ENCODE peak calls at places on chromosomes 6 and 20, in ten cellular contexts. One of them, this sample, is unnamed.

GRCh38 chr6:28648878-28649375 is 123.2 kb downstream of the GPX5 start:
- DNase-seq in NCI-H1105: no peak
- DNase-seq in AG09309: no peak
- DNase-seq in effector CD4-positive, alpha-beta T cell: no peak
- DNase-seq in activated CD4-positive, alpha-beta memory T cell treated with anti-CD3 and anti-CD28 coated beads, Interleukin-2, amount 10 ng/mL, durations not matched to agents 7 days and 5 days: no peak
- DNase-seq in ovary: no peak
- DNase-seq in mucosa of gallbladder: no peak
- DNase-seq in activated naive CD8-positive, alpha-beta T cell treated with anti-CD3 and anti-CD28 coated beads, Interleukin-2, amount 50 U/mL, for 24 hours: no peak
- DNase-seq in WTC11: no peak
- DNase-seq in WERI-Rb-1: no peak
- DNase-seq in this sample: peak

GRCh38 chr6:136014454-136015421 is 163.2 kb downstream of the PDE7B start:
- DNase-seq in WERI-Rb-1: no peak
- DNase-seq in effector CD4-positive, alpha-beta T cell: no peak
- DNase-seq in mucosa of gallbladder: no peak
- DNase-seq in ovary: peak
- DNase-seq in activated CD4-positive, alpha-beta memory T cell treated with anti-CD3 and anti-CD28 coated beads, Interleukin-2, amount 10 ng/mL, durations not matched to agents 7 days and 5 days: no peak
- DNase-seq in activated naive CD8-positive, alpha-beta T cell treated with anti-CD3 and anti-CD28 coated beads, Interleukin-2, amount 50 U/mL, for 24 hours: no peak
- DNase-seq in NCI-H1105: no peak
- DNase-seq in AG09309: peak
- DNase-seq in WTC11: no peak
- DNase-seq in this sample: no peak

GRCh38 chr20:37990571-37991151 is 42.6 kb downstream of the TTI1 start:
- DNase-seq in NCI-H1105: no peak
- DNase-seq in effector CD4-positive, alpha-beta T cell: peak
- DNase-seq in activated CD4-positive, alpha-beta memory T cell treated with anti-CD3 and anti-CD28 coated beads, Interleukin-2, amount 10 ng/mL, durations not matched to agents 7 days and 5 days: peak
- DNase-seq in ovary: no peak
- DNase-seq in AG09309: no peak
- DNase-seq in mucosa of gallbladder: peak
- DNase-seq in WERI-Rb-1: peak
- DNase-seq in activated naive CD8-positive, alpha-beta T cell treated with anti-CD3 and anti-CD28 coated beads, Interleukin-2, amount 50 U/mL, for 24 hours: peak
- DNase-seq in WTC11: no peak
- DNase-seq in this sample: peak

GRCh38 chr6:54361188-54361587 is 52.9 kb downstream of the TINAG start:
- DNase-seq in NCI-H1105: no peak
- DNase-seq in AG09309: no peak
- DNase-seq in activated CD4-positive, alpha-beta memory T cell treated with anti-CD3 and anti-CD28 coated beads, Interleukin-2, amount 10 ng/mL, durations not matched to agents 7 days and 5 days: no peak
- DNase-seq in mucosa of gallbladder: no peak
- DNase-seq in WERI-Rb-1: no peak
- DNase-seq in effector CD4-positive, alpha-beta T cell: no peak
- DNase-seq in WTC11: no peak
- DNase-seq in activated naive CD8-positive, alpha-beta T cell treated with anti-CD3 and anti-CD28 coated beads, Interleukin-2, amount 50 U/mL, for 24 hours: no peak
- DNase-seq in ovary: no peak
- DNase-seq in this sample: no peak

GRCh38 chr6:143940011-143940597 is 68.0 kb downstream of the PLAGL1 start:
- DNase-seq in activated CD4-positive, alpha-beta memory T cell treated with anti-CD3 and anti-CD28 coated beads, Interleukin-2, amount 10 ng/mL, durations not matched to agents 7 days and 5 days: peak
- DNase-seq in WERI-Rb-1: peak
- DNase-seq in NCI-H1105: peak
- DNase-seq in effector CD4-positive, alpha-beta T cell: peak
- DNase-seq in WTC11: peak
- DNase-seq in ovary: no peak
- DNase-seq in AG09309: peak
- DNase-seq in mucosa of gallbladder: peak
- DNase-seq in activated naive CD8-positive, alpha-beta T cell treated with anti-CD3 and anti-CD28 coated beads, Interleukin-2, amount 50 U/mL, for 24 hours: peak
- DNase-seq in this sample: peak

GRCh38 chr6:1696495-1696850 is 86.8 kb downstream of the FOXC1 start:
- DNase-seq in WTC11: no peak
- DNase-seq in activated CD4-positive, alpha-beta memory T cell treated with anti-CD3 and anti-CD28 coated beads, Interleukin-2, amount 10 ng/mL, durations not matched to agents 7 days and 5 days: no peak
- DNase-seq in effector CD4-positive, alpha-beta T cell: no peak
- DNase-seq in NCI-H1105: no peak
- DNase-seq in ovary: no peak
- DNase-seq in activated naive CD8-positive, alpha-beta T cell treated with anti-CD3 and anti-CD28 coated beads, Interleukin-2, amount 50 U/mL, for 24 hours: no peak
- DNase-seq in WERI-Rb-1: no peak
- DNase-seq in AG09309: no peak
- DNase-seq in mucosa of gallbladder: no peak
- DNase-seq in this sample: no peak

GRCh38 chr6:20661721-20662120 is 127.5 kb downstream of the CDKAL1 start:
- DNase-seq in WERI-Rb-1: no peak
- DNase-seq in WTC11: no peak
- DNase-seq in effector CD4-positive, alpha-beta T cell: no peak
- DNase-seq in NCI-H1105: peak
- DNase-seq in mucosa of gallbladder: no peak
- DNase-seq in AG09309: no peak
- DNase-seq in activated CD4-positive, alpha-beta memory T cell treated with anti-CD3 and anti-CD28 coated beads, Interleukin-2, amount 10 ng/mL, durations not matched to agents 7 days and 5 days: no peak
- DNase-seq in ovary: no peak
- DNase-seq in activated naive CD8-positive, alpha-beta T cell treated with anti-CD3 and anti-CD28 coated beads, Interleukin-2, amount 50 U/mL, for 24 hours: no peak
- DNase-seq in this sample: peak

GRCh38 chr20:38290829-38291581 is 13.0 kb upstream of the BPI start:
- DNase-seq in ovary: no peak
- DNase-seq in effector CD4-positive, alpha-beta T cell: no peak
- DNase-seq in AG09309: peak
- DNase-seq in activated CD4-positive, alpha-beta memory T cell treated with anti-CD3 and anti-CD28 coated beads, Interleukin-2, amount 10 ng/mL, durations not matched to agents 7 days and 5 days: no peak
- DNase-seq in WERI-Rb-1: peak
- DNase-seq in WTC11: peak
- DNase-seq in activated naive CD8-positive, alpha-beta T cell treated with anti-CD3 and anti-CD28 coated beads, Interleukin-2, amount 50 U/mL, for 24 hours: no peak
- DNase-seq in mucosa of gallbladder: no peak
- DNase-seq in NCI-H1105: no peak
- DNase-seq in this sample: no peak

GRCh38 chr6:79421707-79422484 is 115.3 kb downstream of the LCA5 start:
- DNase-seq in WTC11: no peak
- DNase-seq in NCI-H1105: peak
- DNase-seq in activated CD4-positive, alpha-beta memory T cell treated with anti-CD3 and anti-CD28 coated beads, Interleukin-2, amount 10 ng/mL, durations not matched to agents 7 days and 5 days: no peak
- DNase-seq in WERI-Rb-1: no peak
- DNase-seq in effector CD4-positive, alpha-beta T cell: no peak
- DNase-seq in AG09309: peak
- DNase-seq in activated naive CD8-positive, alpha-beta T cell treated with anti-CD3 and anti-CD28 coated beads, Interleukin-2, amount 50 U/mL, for 24 hours: no peak
- DNase-seq in ovary: no peak
- DNase-seq in mucosa of gallbladder: peak
- DNase-seq in this sample: peak

GRCh38 chr6:108689279-108690161 is 128.8 kb downstream of the FOXO3 start:
- DNase-seq in effector CD4-positive, alpha-beta T cell: no peak
- DNase-seq in WERI-Rb-1: no peak
- DNase-seq in mucosa of gallbladder: peak
- DNase-seq in activated CD4-positive, alpha-beta memory T cell treated with anti-CD3 and anti-CD28 coated beads, Interleukin-2, amount 10 ng/mL, durations not matched to agents 7 days and 5 days: no peak
- DNase-seq in activated naive CD8-positive, alpha-beta T cell treated with anti-CD3 and anti-CD28 coated beads, Interleukin-2, amount 50 U/mL, for 24 hours: no peak
- DNase-seq in WTC11: no peak
- DNase-seq in ovary: peak
- DNase-seq in NCI-H1105: no peak
- DNase-seq in AG09309: peak
- DNase-seq in this sample: no peak

GRCh38 chr20:46293084-46293483 is 15.2 kb downstream of the CDH22 start:
- DNase-seq in AG09309: no peak
- DNase-seq in activated CD4-positive, alpha-beta memory T cell treated with anti-CD3 and anti-CD28 coated beads, Interleukin-2, amount 10 ng/mL, durations not matched to agents 7 days and 5 days: no peak
- DNase-seq in effector CD4-positive, alpha-beta T cell: no peak
- DNase-seq in ovary: no peak
- DNase-seq in NCI-H1105: no peak
- DNase-seq in activated naive CD8-positive, alpha-beta T cell treated with anti-CD3 and anti-CD28 coated beads, Interleukin-2, amount 50 U/mL, for 24 hours: no peak
- DNase-seq in WERI-Rb-1: no peak
- DNase-seq in WTC11: no peak
- DNase-seq in mucosa of gallbladder: no peak
- DNase-seq in this sample: no peak

GRCh38 chr20:40008177-40008576 is 680.9 kb downstream of the MAFB start:
- DNase-seq in mucosa of gallbladder: no peak
- DNase-seq in WTC11: no peak
- DNase-seq in AG09309: no peak
- DNase-seq in NCI-H1105: no peak
- DNase-seq in effector CD4-positive, alpha-beta T cell: no peak
- DNase-seq in ovary: no peak
- DNase-seq in activated naive CD8-positive, alpha-beta T cell treated with anti-CD3 and anti-CD28 coated beads, Interleukin-2, amount 50 U/mL, for 24 hours: no peak
- DNase-seq in activated CD4-positive, alpha-beta memory T cell treated with anti-CD3 and anti-CD28 coated beads, Interleukin-2, amount 10 ng/mL, durations not matched to agents 7 days and 5 days: no peak
- DNase-seq in WERI-Rb-1: no peak
- DNase-seq in this sample: no peak

GRCh38 chr6:157452096-157452495 is 71.1 kb downstream of the ZDHHC14 start:
- DNase-seq in WTC11: no peak
- DNase-seq in activated naive CD8-positive, alpha-beta T cell treated with anti-CD3 and anti-CD28 coated beads, Interleukin-2, amount 50 U/mL, for 24 hours: no peak
- DNase-seq in ovary: no peak
- DNase-seq in AG09309: no peak
- DNase-seq in mucosa of gallbladder: no peak
- DNase-seq in activated CD4-positive, alpha-beta memory T cell treated with anti-CD3 and anti-CD28 coated beads, Interleukin-2, amount 10 ng/mL, durations not matched to agents 7 days and 5 days: no peak
- DNase-seq in WERI-Rb-1: no peak
- DNase-seq in effector CD4-positive, alpha-beta T cell: no peak
- DNase-seq in NCI-H1105: no peak
- DNase-seq in this sample: no peak